ENCODE peak calls at places on chromosomes 4 and X, in nine cellular contexts. V is hepatocyte; X is left colon; U is mucosa of gallbladder; K is heart left ventricle; C is fibroblast of lung; L is HT-29; F is spleen; N is activated CD4-positive, alpha-beta T cell treated with anti-CD3 and anti-CD28 coated beads for 4 hours. E is an unnamed sample.

GRCh38 chrX:120251471-120252011 is 929 bp downstream of the ZBTB33 start:
- DNase-seq in V (peak), X (peak), U (no peak), K (no peak), C (peak), L (peak), F (peak), N (peak), E (peak)

GRCh38 chr4:148434075-148434773 is 8.0 kb downstream of the NR3C2 start:
- DNase-seq in V (no peak), X (no peak), U (no peak), K (no peak), C (peak), L (peak), F (no peak), N (no peak), E (no peak)

GRCh38 chrX:69203367-69204037 is 38.2 kb upstream of the PJA1 start:
- DNase-seq in V (no peak), X (no peak), U (no peak), K (no peak), C (no peak), L (no peak), F (no peak), N (no peak), E (no peak)

GRCh38 chr4:74320559-74321118 is 12.4 kb downstream of the EPGN start:
- DNase-seq in V (peak), X (peak), U (peak), K (no peak), C (peak), L (peak), F (peak), N (peak), E (peak)

GRCh38 chrX:41452972-41453371 is 5.8 kb downstream of the NYX start:
- DNase-seq in V (no peak), X (no peak), U (no peak), K (no peak), C (peak), L (no peak), F (peak), N (no peak), E (no peak)

GRCh38 chrX:154714925-154715324 is 36.0 kb downstream of the GAB3 start:
- DNase-seq in V (peak), X (no peak), U (peak), K (no peak), C (no peak), L (peak), F (no peak), N (peak), E (peak)

GRCh38 chrX:133085785-133086184 is 11.1 kb downstream of the USP26 start:
- DNase-seq in V (no peak), X (peak), U (peak), K (no peak), C (no peak), L (no peak), F (no peak), N (no peak), E (no peak)

GRCh38 chrX:56986138-56986537 is 9.2 kb downstream of the SPIN3 start:
- DNase-seq in V (no peak), X (no peak), U (no peak), K (no peak), C (no peak), L (no peak), F (no peak), N (no peak), E (no peak)

GRCh38 chrX:118347131-118347530 is 1.2 kb downstream of the WDR44 start:
- DNase-seq in V (peak), X (no peak), U (no peak), K (no peak), C (peak), L (peak), F (no peak), N (no peak), E (no peak)

GRCh38 chr4:120870279-120870673 is 52.2 kb downstream of the PRDM5 start:
- DNase-seq in V (no peak), X (no peak), U (no peak), K (no peak), C (no peak), L (peak), F (no peak), N (no peak), E (no peak)

GRCh38 chrX:118824173-118824782 is 654 bp downstream of the ZCCHC12 start:
- DNase-seq in V (no peak), X (no peak), U (no peak), K (no peak), C (no peak), L (no peak), F (no peak), N (no peak), E (no peak)

E was measured in ureter.